ENCODE peak calls at places on chromosomes 13 and 19, in four cellular contexts. O, L, I and V are unnamed samples.

GRCh38 chr19:56504581-56504980 is 3.1 kb upstream of the ZNF471 start:
- DNase-seq in O (no peak), L (peak), I (no peak), V (no peak)

GRCh38 chr19:38869160-38869835 is 8.8 kb downstream of the RINL start:
- DNase-seq in O (no peak), L (no peak), I (no peak), V (no peak)

GRCh38 chr13:78630509-78630908 is 27.2 kb upstream of the POU4F1 start:
- DNase-seq in O (no peak), L (no peak), I (no peak), V (no peak)

GRCh38 chr13:107205318-107206112 is 637.6 kb upstream of the ARGLU1 start:
- DNase-seq in O (peak), L (peak), I (peak), V (no peak)

GRCh38 chr19:7710616-7711015 is 8.7 kb upstream of the FCER2 start:
- DNase-seq in O (no peak), L (no peak), I (no peak), V (no peak)

GRCh38 chr19:5990289-5990797 is 12.4 kb upstream of the RANBP3 start:
- DNase-seq in O (no peak), L (no peak), I (no peak), V (no peak)

GRCh38 chr13:66402546-66402945 is 827.6 kb downstream of the PCDH9 start:
- DNase-seq in O (no peak), L (no peak), I (no peak), V (no peak)

GRCh38 chr19:17441241-17442135 is 7.0 kb downstream of the TMEM221 start:
- DNase-seq in O (no peak), L (peak), I (no peak), V (no peak)

GRCh38 chr19:51690359-51691121 is 2.6 kb upstream of the SPACA6 start:
- DNase-seq in O (peak), L (peak), I (peak), V (no peak)

GRCh38 chr19:277581-278165 is 13.5 kb downstream of the PLPP2 start:
- DNase-seq in O (no peak), L (peak), I (no peak), V (no peak)

GRCh38 chr13:33376212-33376611 is 90.7 kb upstream of the STARD13 start:
- DNase-seq in O (no peak), L (no peak), I (no peak), V (no peak)

GRCh38 chr13:51435002-51435578 is 17.7 kb downstream of the INTS6 start:
- DNase-seq in O (no peak), L (no peak), I (no peak), V (no peak)

GRCh38 chr13:46607768-46608553 is 55.0 kb downstream of the LRCH1 start:
- DNase-seq in O (peak), L (no peak), I (no peak), V (no peak)

GRCh38 chr13:89982406-89983085 is 1364.9 kb upstream of the MIR17HG start:
- DNase-seq in O (no peak), L (no peak), I (no peak), V (no peak)

GRCh38 chr19:4676955-4677731 is 7.0 kb upstream of the MYDGF start:
- DNase-seq in O (peak), L (peak), I (no peak), V (no peak)

GRCh38 chr19:48835734-48836088 is 580 bp downstream of the HSD17B14 start:
- DNase-seq in O (peak), L (peak), I (peak), V (peak)

GRCh38 chr13:47594833-47595232 is 406.2 kb downstream of the SUCLA2 start:
- DNase-seq in O (peak), L (no peak), I (no peak), V (no peak)

GRCh38 chr13:33352023-33352422 is 66.5 kb upstream of the STARD13 start:
- DNase-seq in O (no peak), L (no peak), I (no peak), V (no peak)

GRCh38 chr13:85313761-85314503 is 485.3 kb downstream of the SLITRK6 start:
- DNase-seq in O (peak), L (peak), I (no peak), V (peak)